ENCODE peak calls at places on chromosomes 13 and 19, in four cellular contexts. V is NCI-H2081; W is activated naive CD4-positive, alpha-beta T cell treated with anti-CD3 and anti-CD28 coated beads, Interleukin-2, amount 50 U/mL, for 72 hours; K is non-pigmented ciliary epithelial cell. E is an unnamed sample.

GRCh38 chr13:24605923-24606372 is 74.3 kb upstream of the ATP12A start:
- DNase-seq in V (no peak), W (no peak), K (no peak), E (no peak)

GRCh38 chr19:31226536-31226935 is 122.7 kb downstream of the TSHZ3 start:
- DNase-seq in K (no peak), V (no peak), W (no peak), E (no peak)

GRCh38 chr19:49455729-49456128 is 2.7 kb downstream of the ALDH16A1 start:
- DNase-seq in V (no peak), W (no peak), K (no peak), E (no peak)

GRCh38 chr19:13143135-13143534 is 7.0 kb downstream of the STX10 start:
- DNase-seq in K (no peak), W (no peak), V (no peak), E (no peak)

GRCh38 chr13:102261809-102262208 is 140.0 kb downstream of the FGF14 start:
- DNase-seq in W (no peak), K (no peak), V (no peak), E (no peak)

GRCh38 chr19:506404-507285 is 652 bp upstream of the TPGS1 start:
- DNase-seq in W (peak), V (peak), K (peak), E (peak)

GRCh38 chr13:50838701-50839100 is 4.8 kb downstream of the DLEU7 start:
- DNase-seq in V (no peak), K (no peak), W (no peak), E (no peak)

GRCh38 chr13:97879646-97880297 is 73.7 kb upstream of the IPO5 start:
- DNase-seq in V (no peak), W (no peak), K (peak), E (no peak)

GRCh38 chr19:17415107-17415506 is 4.7 kb upstream of the MVB12A start:
- DNase-seq in W (no peak), K (no peak), V (no peak), E (no peak)

GRCh38 chr13:112657850-112658445 is 31.9 kb upstream of the ATP11A start:
- DNase-seq in W (no peak), V (no peak), K (peak), E (no peak)

GRCh38 chr19:57537953-57538547 is 10.9 kb downstream of the ZNF549 start:
- DNase-seq in V (no peak), K (no peak), W (no peak), E (no peak)

GRCh38 chr13:106372199-106373160 is 163.0 kb downstream of the EFNB2 start:
- DNase-seq in K (peak), V (no peak), W (no peak), E (no peak)

GRCh38 chr13:19927117-19927734 is 31.3 kb upstream of the ZMYM2 start:
- DNase-seq in K (no peak), W (no peak), V (peak), E (no peak)

GRCh38 chr19:944663-945241 is 18.9 kb downstream of the ARID3A start:
- DNase-seq in V (peak), K (no peak), W (no peak), E (no peak)

GRCh38 chr19:54429176-54429495 is 13.9 kb downstream of the TTYH1 start:
- DNase-seq in V (no peak), K (no peak), W (no peak), E (no peak)

GRCh38 chr19:19324059-19324755 is 3.6 kb downstream of the MAU2 start:
- DNase-seq in W (no peak), K (no peak), V (no peak), E (no peak)

GRCh38 chr19:46296722-46297431 is at the start of gene HIF3A:
- DNase-seq in K (peak), W (no peak), V (no peak), E (no peak)

GRCh38 chr19:17779281-17779930 is 15.5 kb upstream of the B3GNT3 start:
- DNase-seq in V (no peak), K (no peak), W (no peak), E (no peak)

GRCh38 chr19:18278521-18279265 is 2.7 kb downstream of the JUND start:
- DNase-seq in K (no peak), W (peak), V (no peak), E (peak)

GRCh38 chr19:46447006-46447405 is 18.3 kb upstream of the PNMA8C start:
- DNase-seq in V (no peak), K (no peak), W (no peak), E (no peak)

GRCh38 chr19:23957660-23958281 is 43.1 kb downstream of the ZNF726 start:
- DNase-seq in K (peak), W (no peak), V (no peak), E (no peak)

GRCh38 chr19:2488942-2489731 is 13.2 kb downstream of the GADD45B start:
- DNase-seq in V (peak), W (no peak), K (no peak), E (no peak)

GRCh38 chr13:44373601-44374347 is at the start of gene SERP2:
- DNase-seq in K (no peak), V (peak), W (peak), E (no peak)